ENCODE peak calls at places on chromosomes 7 and 10, in six cellular contexts. One of them, this sample, is unnamed. For H3K4me1, the result is how much of the 10 kb centered on the place peaks cover.

GRCh38 chr10:127016331-127016730 is 111.1 kb downstream of the DOCK1 start:
- DNase-seq in adrenal gland: no peak
- DNase-seq in fibroblast of lung: no peak
- DNase-seq in SK-N-SH: no peak
- DNase-seq in OCI-LY7: no peak
- DNase-seq in upper lobe of right lung: no peak
- DNase-seq in this sample: no peak

GRCh38 chr7:29190349-29191045 is 4.1 kb upstream of the CHN2 start:
- DNase-seq in adrenal gland: no peak
- DNase-seq in fibroblast of lung: no peak
- DNase-seq in SK-N-SH: no peak
- DNase-seq in OCI-LY7: no peak
- DNase-seq in upper lobe of right lung: no peak
- DNase-seq in this sample: no peak

GRCh38 chr7:55556031-55556430 is 16.3 kb downstream of the VOPP1 start:
- DNase-seq in adrenal gland: no peak
- DNase-seq in fibroblast of lung: no peak
- DNase-seq in SK-N-SH: no peak
- DNase-seq in OCI-LY7: peak
- DNase-seq in upper lobe of right lung: no peak
- DNase-seq in this sample: no peak

GRCh38 chr7:138584696-138585095 is 116.5 kb downstream of the SVOPL start:
- DNase-seq in adrenal gland: peak
- DNase-seq in fibroblast of lung: peak
- DNase-seq in SK-N-SH: no peak
- DNase-seq in OCI-LY7: no peak
- DNase-seq in upper lobe of right lung: no peak
- DNase-seq in this sample: no peak

GRCh38 chr7:42596737-42597136 is 315.1 kb downstream of the C7orf25 start:
- DNase-seq in adrenal gland: no peak
- DNase-seq in fibroblast of lung: no peak
- DNase-seq in SK-N-SH: no peak
- DNase-seq in OCI-LY7: no peak
- DNase-seq in upper lobe of right lung: no peak
- DNase-seq in this sample: no peak

GRCh38 chr10:19930936-19931859 is 115.0 kb downstream of the PLXDC2 start:
- DNase-seq in adrenal gland: peak
- DNase-seq in fibroblast of lung: peak
- DNase-seq in SK-N-SH: peak
- DNase-seq in OCI-LY7: peak
- DNase-seq in upper lobe of right lung: no peak
- DNase-seq in this sample: no peak

GRCh38 chr10:43595739-43596298 is 10.4 kb upstream of the ZNF485 start:
- DNase-seq in adrenal gland: no peak
- DNase-seq in fibroblast of lung: no peak
- DNase-seq in SK-N-SH: no peak
- DNase-seq in OCI-LY7: no peak
- DNase-seq in upper lobe of right lung: no peak
- DNase-seq in this sample: no peak

GRCh38 chr10:642186-642890 is 47.1 kb downstream of the DIP2C start:
- DNase-seq in adrenal gland: no peak
- DNase-seq in fibroblast of lung: no peak
- DNase-seq in SK-N-SH: no peak
- DNase-seq in OCI-LY7: no peak
- DNase-seq in upper lobe of right lung: peak
- DNase-seq in this sample: no peak

GRCh38 chr10:101567165-101568006 is 20.7 kb downstream of the POLL start:
- DNase-seq in adrenal gland: no peak
- DNase-seq in fibroblast of lung: no peak
- DNase-seq in SK-N-SH: no peak
- DNase-seq in OCI-LY7: no peak
- DNase-seq in upper lobe of right lung: peak
- DNase-seq in this sample: no peak

GRCh38 chr10:119024882-119025281 is 4.6 kb upstream of the NANOS1 start:
- DNase-seq in adrenal gland: no peak
- DNase-seq in fibroblast of lung: no peak
- DNase-seq in SK-N-SH: peak
- DNase-seq in OCI-LY7: no peak
- DNase-seq in upper lobe of right lung: no peak
- DNase-seq in this sample: no peak

GRCh38 chr10:31697271-31698168 is 231.1 kb downstream of the ARHGAP12 start:
- DNase-seq in adrenal gland: peak
- DNase-seq in fibroblast of lung: peak
- DNase-seq in SK-N-SH: peak
- DNase-seq in OCI-LY7: no peak
- DNase-seq in upper lobe of right lung: peak
- DNase-seq in this sample: peak

GRCh38 chr7:127895814-127896280 is 135.4 kb downstream of the LRRC4 start:
- DNase-seq in adrenal gland: no peak
- DNase-seq in fibroblast of lung: peak
- DNase-seq in SK-N-SH: no peak
- DNase-seq in OCI-LY7: no peak
- DNase-seq in upper lobe of right lung: no peak
- DNase-seq in this sample: no peak

GRCh38 chr10:15378569-15378968 is 7.5 kb upstream of the FAM171A1 start:
- DNase-seq in adrenal gland: no peak
- DNase-seq in fibroblast of lung: no peak
- DNase-seq in SK-N-SH: no peak
- DNase-seq in OCI-LY7: no peak
- DNase-seq in upper lobe of right lung: no peak
- DNase-seq in this sample: no peak

GRCh38 chr7:98091061-98091460 is 15.6 kb upstream of the LMTK2 start:
- DNase-seq in adrenal gland: no peak
- DNase-seq in fibroblast of lung: peak
- DNase-seq in SK-N-SH: no peak
- DNase-seq in OCI-LY7: no peak
- DNase-seq in upper lobe of right lung: no peak
- DNase-seq in this sample: no peak

GRCh38 chr7:98974906-98975816 is 96.8 kb downstream of the TRRAP start:
- DNase-seq in adrenal gland: peak
- DNase-seq in fibroblast of lung: no peak
- DNase-seq in SK-N-SH: peak
- DNase-seq in OCI-LY7: no peak
- DNase-seq in upper lobe of right lung: no peak
- DNase-seq in this sample: no peak

GRCh38 chr7:69907720-69908119 is 309.4 kb downstream of the AUTS2 start:
- DNase-seq in adrenal gland: no peak
- DNase-seq in fibroblast of lung: no peak
- DNase-seq in SK-N-SH: no peak
- DNase-seq in OCI-LY7: no peak
- DNase-seq in upper lobe of right lung: no peak
- DNase-seq in this sample: no peak
- H3K27ac ChIP-seq in adrenal gland: no peak
- H3K27ac ChIP-seq in fibroblast of lung: no peak
- H3K27ac ChIP-seq in SK-N-SH: no peak
- H3K27ac ChIP-seq in OCI-LY7: no peak
- H3K27ac ChIP-seq in upper lobe of right lung: no peak
- H3K27ac ChIP-seq in this sample: no peak

GRCh38 chr7:45578022-45578421 is 3.9 kb downstream of the ADCY1 start:
- DNase-seq in adrenal gland: no peak
- DNase-seq in fibroblast of lung: no peak
- DNase-seq in SK-N-SH: no peak
- DNase-seq in OCI-LY7: no peak
- DNase-seq in upper lobe of right lung: no peak
- DNase-seq in this sample: peak
- H3K4me1 ChIP-seq in adrenal gland: under half
- H3K4me1 ChIP-seq in fibroblast of lung: under half
- H3K4me1 ChIP-seq in SK-N-SH: under half
- H3K4me1 ChIP-seq in OCI-LY7: under half
- H3K4me1 ChIP-seq in upper lobe of right lung: under half
- H3K4me1 ChIP-seq in this sample: under half

GRCh38 chr10:69335063-69335587 is 56.8 kb downstream of the HK1 start:
- DNase-seq in adrenal gland: peak
- DNase-seq in fibroblast of lung: no peak
- DNase-seq in SK-N-SH: no peak
- DNase-seq in OCI-LY7: no peak
- DNase-seq in upper lobe of right lung: peak
- DNase-seq in this sample: no peak
- H3K27ac ChIP-seq in adrenal gland: peak
- H3K27ac ChIP-seq in fibroblast of lung: no peak
- H3K27ac ChIP-seq in SK-N-SH: no peak
- H3K27ac ChIP-seq in OCI-LY7: no peak
- H3K27ac ChIP-seq in upper lobe of right lung: peak
- H3K27ac ChIP-seq in this sample: peak

DNA sequence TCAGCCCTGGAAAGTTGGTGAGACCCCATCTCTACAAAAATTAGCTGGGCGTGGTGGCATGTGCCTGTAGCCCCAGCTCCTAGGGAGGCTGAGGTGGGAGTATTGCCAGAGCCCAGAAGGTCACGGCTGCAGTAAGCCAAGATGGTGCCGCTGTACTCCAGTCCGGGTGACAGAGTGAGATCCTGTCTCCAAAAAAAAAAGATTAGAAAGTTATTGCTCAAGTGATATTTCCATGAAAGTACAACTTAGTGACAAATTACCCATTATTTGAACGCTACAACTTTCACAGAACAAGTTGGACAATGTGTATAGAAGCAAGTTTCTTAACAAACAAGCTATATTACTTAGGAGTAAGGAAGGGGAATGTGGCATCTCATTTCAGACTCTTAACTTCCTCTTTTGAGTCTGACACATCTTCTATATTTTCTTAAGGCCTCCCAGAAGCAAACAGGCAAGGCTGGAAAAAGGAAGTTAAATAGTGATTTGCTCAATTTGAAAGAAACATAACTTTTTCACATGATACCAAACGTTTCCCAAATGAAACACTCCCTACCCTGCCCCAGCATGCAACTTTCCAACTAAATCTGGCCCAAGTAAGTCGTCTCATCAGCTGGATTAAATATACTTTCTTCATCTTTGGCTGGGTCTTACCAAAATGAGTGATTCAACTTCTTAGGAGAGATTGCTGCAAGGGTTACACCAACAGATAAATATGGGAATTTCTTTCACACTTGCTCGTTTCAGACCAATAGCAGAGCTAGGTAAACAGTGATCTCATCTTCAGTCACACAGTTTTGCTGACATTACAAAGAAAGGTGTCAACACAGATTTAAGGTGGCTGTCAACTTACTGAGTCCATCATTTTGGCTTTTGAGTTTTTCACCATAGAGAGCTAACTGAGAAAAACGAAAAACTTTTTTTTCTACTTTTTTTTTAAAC is 66.3 kb upstream of the KLF6 start:
- DNase-seq in adrenal gland: peak
- DNase-seq in fibroblast of lung: peak
- DNase-seq in SK-N-SH: no peak
- DNase-seq in OCI-LY7: peak
- DNase-seq in upper lobe of right lung: no peak
- DNase-seq in this sample: no peak
- H3K4me1 ChIP-seq in adrenal gland: under half
- H3K4me1 ChIP-seq in fibroblast of lung: under half
- H3K4me1 ChIP-seq in SK-N-SH: under half
- H3K4me1 ChIP-seq in OCI-LY7: under half
- H3K4me1 ChIP-seq in upper lobe of right lung: under half
- H3K4me1 ChIP-seq in this sample: under half

GRCh38 chr7:11831383-11831726 is 643 bp downstream of the THSD7A start:
- DNase-seq in adrenal gland: peak
- DNase-seq in fibroblast of lung: no peak
- DNase-seq in SK-N-SH: no peak
- DNase-seq in OCI-LY7: no peak
- DNase-seq in upper lobe of right lung: no peak
- DNase-seq in this sample: no peak

GRCh38 chr7:11830582-11831382 is 1.2 kb downstream of the THSD7A start:
- DNase-seq in adrenal gland: peak
- DNase-seq in fibroblast of lung: peak
- DNase-seq in SK-N-SH: peak
- DNase-seq in OCI-LY7: no peak
- DNase-seq in upper lobe of right lung: no peak
- DNase-seq in this sample: no peak

GRCh38 chr7:11830004-11830403 is 2.0 kb downstream of the THSD7A start:
- DNase-seq in adrenal gland: no peak
- DNase-seq in fibroblast of lung: no peak
- DNase-seq in SK-N-SH: no peak
- DNase-seq in OCI-LY7: no peak
- DNase-seq in upper lobe of right lung: no peak
- DNase-seq in this sample: no peak

GRCh38 chr7:11833431-11833830 is 1.4 kb upstream of the THSD7A start:
- DNase-seq in adrenal gland: no peak
- DNase-seq in fibroblast of lung: peak
- DNase-seq in SK-N-SH: peak
- DNase-seq in OCI-LY7: no peak
- DNase-seq in upper lobe of right lung: no peak
- DNase-seq in this sample: no peak

GRCh38 chr7:11831727-11832495 is at the start of gene THSD7A:
- DNase-seq in adrenal gland: peak
- DNase-seq in fibroblast of lung: peak
- DNase-seq in SK-N-SH: peak
- DNase-seq in OCI-LY7: no peak
- DNase-seq in upper lobe of right lung: peak
- DNase-seq in this sample: peak
- H3K27ac ChIP-seq in adrenal gland: peak
- H3K27ac ChIP-seq in fibroblast of lung: no peak
- H3K27ac ChIP-seq in SK-N-SH: no peak
- H3K27ac ChIP-seq in OCI-LY7: no peak
- H3K27ac ChIP-seq in upper lobe of right lung: peak
- H3K27ac ChIP-seq in this sample: peak

DNA sequence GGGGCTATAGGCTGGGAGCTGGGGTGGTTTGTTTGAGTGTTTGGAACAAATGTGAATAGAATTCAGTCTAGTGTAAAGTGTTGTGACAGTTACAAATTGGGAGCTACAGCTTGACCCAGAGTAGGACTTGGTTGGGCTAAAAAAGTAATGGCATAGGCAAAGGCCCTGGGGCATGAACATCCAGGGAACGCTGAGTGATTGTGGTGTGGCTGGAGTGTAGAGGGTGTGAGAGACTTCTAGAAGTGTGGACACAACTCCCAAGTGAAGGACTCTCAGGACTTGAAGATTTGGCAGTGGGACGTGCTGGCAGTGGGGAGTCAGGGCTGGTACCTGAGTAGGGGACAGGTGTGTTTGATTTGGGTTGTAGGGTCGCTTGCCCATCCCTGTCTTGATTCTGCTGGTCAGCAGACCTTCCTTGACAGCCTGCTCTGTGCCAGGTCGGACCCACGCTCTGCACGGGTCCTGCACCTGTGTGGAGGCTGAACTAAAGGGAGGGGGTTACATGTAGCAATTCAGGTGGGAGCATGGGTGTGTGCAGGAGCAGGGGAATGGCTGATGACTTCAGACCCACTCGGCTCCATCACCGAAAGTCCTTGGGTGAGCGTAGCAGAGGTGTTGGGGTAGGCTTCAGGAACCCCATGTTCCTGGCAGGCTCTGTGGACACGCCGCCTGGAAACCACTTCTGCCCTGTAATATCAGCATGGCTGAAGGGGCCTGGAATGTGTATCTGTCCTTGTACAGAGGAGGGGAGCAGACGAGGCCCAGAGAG is 43.3 kb downstream of the ZMIZ1 start:
- DNase-seq in adrenal gland: no peak
- DNase-seq in fibroblast of lung: no peak
- DNase-seq in SK-N-SH: no peak
- DNase-seq in OCI-LY7: no peak
- DNase-seq in upper lobe of right lung: peak
- DNase-seq in this sample: no peak
- H3K4me1 ChIP-seq in adrenal gland: half or more
- H3K4me1 ChIP-seq in fibroblast of lung: under half
- H3K4me1 ChIP-seq in SK-N-SH: half or more
- H3K4me1 ChIP-seq in OCI-LY7: under half
- H3K4me1 ChIP-seq in upper lobe of right lung: half or more
- H3K4me1 ChIP-seq in this sample: under half